ENCODE peak calls at places on chromosomes 4 and X, in ten cellular contexts. R is HT-29, A is ecto neural progenitor cell, V is iris pigment epithelial cell, P is NCI-H1048, T is heart right ventricle, B is germinal center, M is amygdala, X is mucosa of gallbladder, U is ureter. G is an unnamed sample.

GRCh38 chr4:154491341-154491679 is 289 bp downstream of the DCHS2 start:
- DNase-seq in X (no peak), T (no peak), B (peak; percentile 10), M (no peak), A (no peak), R (no peak), V (peak; percentile 22), P (no peak), U (no peak), G (no peak)

GRCh38 chrX:23332101-23332887 is 2.4 kb upstream of the PTCHD1 start:
- DNase-seq in V (no peak), M (peak; percentile 1), X (no peak), R (no peak), T (no peak), U (peak; percentile 46), B (no peak), P (no peak), A (peak; percentile 55), G (no peak)

GRCh38 chr4:182206266-182206665 is 36.9 kb upstream of the TENM3 start:
- DNase-seq in R (no peak), T (no peak), A (no peak), X (no peak), B (no peak), V (no peak), P (no peak), U (no peak), M (no peak), G (no peak)

GRCh38 chr4:125389713-125390112 is 75.0 kb downstream of the FAT4 start:
- DNase-seq in X (no peak), P (no peak), R (no peak), B (no peak), A (no peak), V (peak; percentile 95), M (no peak), T (no peak), U (no peak), G (peak; percentile 46)

GRCh38 chrX:68708503-68709290 is 61.2 kb downstream of the STARD8 start:
- DNase-seq in X (no peak), T (no peak), U (no peak), A (no peak), B (no peak), R (no peak), P (no peak), M (no peak), V (no peak), G (no peak)

GRCh38 chr4:3409571-3410091 is 32.1 kb upstream of the HGFAC start:
- DNase-seq in X (no peak), U (no peak), M (no peak), B (no peak), V (no peak), P (no peak), A (no peak), T (peak; percentile 9), R (no peak), G (no peak)

GRCh38 chr4:89196056-89196674 is 84.8 kb downstream of the TIGD2 start:
- DNase-seq in B (no peak), A (no peak), R (no peak), U (no peak), V (no peak), M (no peak), T (no peak), X (no peak), P (no peak), G (no peak)

GRCh38 chr4:42555828-42556227 is 101.1 kb downstream of the ATP8A1 start:
- DNase-seq in T (no peak), P (no peak), M (no peak), R (no peak), A (no peak), V (peak; percentile 24), B (no peak), U (no peak), X (no peak), G (no peak)

GRCh38 chrX:106742193-106742592 is 15.7 kb downstream of the RNF128 start:
- DNase-seq in A (no peak), B (no peak), T (no peak), M (no peak), U (no peak), P (no peak), X (no peak), V (no peak), R (peak; percentile 54), G (no peak)

GRCh38 chr4:21134994-21135393 is 434.7 kb downstream of the PACRGL start:
- DNase-seq in U (no peak), A (no peak), T (no peak), X (no peak), P (no peak), R (peak; percentile 53), M (no peak), V (peak; percentile 71), B (no peak), G (no peak)

GRCh38 chr4:141788169-141788915 is 152.0 kb downstream of the IL15 start:
- DNase-seq in U (no peak), V (peak; percentile 81), T (no peak), M (no peak), B (no peak), A (no peak), P (no peak), R (no peak), X (no peak), G (no peak)

GRCh38 chr4:113394730-113395530 is 345.5 kb downstream of the ANK2 start:
- DNase-seq in P (peak; percentile 9), U (peak; percentile 80), V (peak; percentile 83), A (peak; percentile 54), M (peak; percentile 82), R (peak; percentile 98), T (no peak), B (peak; percentile 36), X (peak; percentile 80), G (peak; percentile 75)

GRCh38 chr4:154073107-154073817 is 284.4 kb upstream of the SFRP2 start:
- DNase-seq in V (peak; percentile 15), B (no peak), U (no peak), A (no peak), M (no peak), P (no peak), T (no peak), R (no peak), X (no peak), G (no peak)

GRCh38 chrX:118240359-118240758 is 105.5 kb upstream of the WDR44 start:
- DNase-seq in M (no peak), V (no peak), R (no peak), U (no peak), T (no peak), P (no peak), A (no peak), B (no peak), X (no peak), G (no peak)

GRCh38 chr4:86615501-86615900 is 21.4 kb downstream of the PTPN13 start:
- DNase-seq in U (no peak), A (no peak), M (no peak), B (no peak), P (no peak), V (no peak), T (no peak), X (no peak), R (no peak), G (no peak)

GRCh38 chr4:108166441-108167315 is 2.1 kb downstream of the LEF1 start:
- DNase-seq in X (no peak), M (no peak), B (peak; percentile 32), P (no peak), T (no peak), R (no peak), V (no peak), A (peak; percentile 78), U (no peak), G (no peak)

GRCh38 chrX:11341274-11342256 is 48.4 kb downstream of the AMELX start:
- DNase-seq in X (peak; percentile 61), U (peak; percentile 58), P (no peak), M (peak; percentile 16), T (peak; percentile 17), V (peak; percentile 88), B (peak; percentile 17), A (no peak), R (peak; percentile 31), G (peak; percentile 51)

GRCh38 chrX:39258331-39258730 is 457.1 kb downstream of the MID1IP1 start:
- DNase-seq in P (no peak), B (no peak), A (no peak), U (no peak), V (peak; percentile 4), M (no peak), R (no peak), T (no peak), X (no peak), G (no peak)

GRCh38 chrX:118666521-118666920 is 60.9 kb upstream of the IL13RA1 start:
- DNase-seq in X (no peak), B (no peak), R (no peak), P (no peak), T (no peak), A (no peak), U (no peak), V (peak; percentile 34), M (no peak), G (no peak)

GRCh38 chrX:29113221-29113620 is 526.0 kb downstream of the IL1RAPL1 start:
- DNase-seq in R (no peak), A (no peak), V (no peak), T (no peak), P (no peak), B (no peak), X (no peak), U (no peak), M (no peak), G (no peak)

G was measured in smooth muscle cell of the brain vasculature.